ENCODE peak calls at places on chromosomes 12 and 14, in eight cellular contexts. N is CD8-positive, alpha-beta T cell; T is upper lobe of right lung; V is Peyer's patch; D is mammary epithelial cell; F is SK-N-SH; I is left ventricle myocardium inferior; U is uterus. G is an unnamed sample.
A peak's percentile ranks its signal among the peaks of the same experiment; 100 is the strongest.

GRCh38 chr14:38197761-38198345 is 9.9 kb upstream of the SSTR1 start:
- DNase-seq in I (no peak), V (no peak), D (no peak), F (no peak), N (no peak), T (no peak), U (no peak), G (no peak)

GRCh38 chr12:38662851-38663250 is 242.5 kb downstream of the CPNE8 start:
- DNase-seq in T (no peak), N (no peak), F (no peak), D (peak; percentile 26), I (no peak), V (no peak), U (no peak), G (no peak)

GRCh38 chr14:105026033-105026785 is 5.3 kb upstream of the CDCA4 start:
- DNase-seq in U (no peak), D (peak; percentile 59), T (no peak), N (no peak), V (no peak), I (no peak), F (no peak), G (no peak)

GRCh38 chr12:130764475-130765185 is 48.5 kb upstream of the RIMBP2 start:
- DNase-seq in V (no peak), U (no peak), T (no peak), F (no peak), D (peak; percentile 14), N (peak; percentile 34), I (no peak), G (no peak)

GRCh38 chr14:61153436-61153835 is 127.7 kb downstream of the TMEM30B start:
- DNase-seq in V (no peak), U (no peak), D (peak; percentile 45), F (peak; percentile 33), I (no peak), T (no peak), N (no peak), G (no peak)

GRCh38 chr12:2284321-2284813 is 231.6 kb downstream of the CACNA1C start:
- DNase-seq in U (no peak), N (no peak), V (no peak), D (no peak), F (peak; percentile 62), I (no peak), T (peak; percentile 40), G (no peak)

GRCh38 chr12:80441921-80442320 is 2.1 kb upstream of the PTPRQ start:
- DNase-seq in T (no peak), V (no peak), I (no peak), F (no peak), U (no peak), D (peak; percentile 25), N (no peak), G (no peak)

GRCh38 chr12:60201891-60202290 is 606.1 kb downstream of the SLC16A7 start:
- DNase-seq in I (no peak), D (no peak), V (no peak), U (no peak), T (no peak), F (no peak), N (no peak), G (no peak)

GRCh38 chr12:11729439-11730150 is 80.1 kb downstream of the ETV6 start:
- DNase-seq in D (no peak), T (no peak), N (no peak), I (no peak), V (no peak), U (no peak), F (no peak), G (no peak)

GRCh38 chr12:95624544-95624943 is 73.3 kb upstream of the USP44 start:
- DNase-seq in T (no peak), D (peak; percentile 42), U (no peak), V (no peak), N (no peak), I (no peak), F (no peak), G (no peak)

GRCh38 chr12:89073027-89073398 is 279.3 kb downstream of the DUSP6 start:
- DNase-seq in D (no peak), U (no peak), T (no peak), F (no peak), I (no peak), V (no peak), N (no peak), G (no peak)

GRCh38 chr12:96786808-96787207 is 120.2 kb upstream of the NEDD1 start:
- DNase-seq in V (no peak), D (no peak), F (no peak), U (no peak), N (no peak), T (no peak), I (no peak), G (no peak)

GRCh38 chr12:70543444-70543843 is 93.8 kb downstream of the PTPRB start:
- DNase-seq in F (no peak), V (no peak), I (no peak), U (no peak), N (no peak), D (peak; percentile 89), T (no peak), G (no peak)

GRCh38 chr14:106442857-106443256 is 916.5 kb downstream of the TMEM121 start:
- DNase-seq in D (no peak), I (no peak), N (no peak), F (no peak), V (peak; percentile 41), U (no peak), T (no peak), G (no peak)

GRCh38 chr14:51897791-51898190 is 37.4 kb downstream of the GNG2 start:
- DNase-seq in U (no peak), F (no peak), T (no peak), V (no peak), I (no peak), N (no peak), D (no peak), G (no peak)

GRCh38 chr14:93752980-93753561 is 35.2 kb downstream of the PRIMA1 start:
- DNase-seq in T (no peak), D (no peak), V (no peak), N (no peak), I (peak; percentile 84), U (no peak), F (peak; percentile 42), G (no peak)

GRCh38 chr14:93749081-93749430 is 39.2 kb downstream of the PRIMA1 start:
- DNase-seq in F (no peak), T (no peak), I (no peak), U (no peak), N (no peak), D (no peak), V (no peak), G (no peak)

GRCh38 chr14:93751946-93752660 is 36.2 kb downstream of the PRIMA1 start:
- DNase-seq in D (no peak), T (no peak), F (no peak), V (no peak), N (no peak), U (no peak), I (no peak), G (no peak)

GRCh38 chr14:93757185-93757584 is 31.1 kb downstream of the PRIMA1 start:
- DNase-seq in I (no peak), T (no peak), U (no peak), N (no peak), V (no peak), D (no peak), F (no peak), G (no peak)

DNA sequence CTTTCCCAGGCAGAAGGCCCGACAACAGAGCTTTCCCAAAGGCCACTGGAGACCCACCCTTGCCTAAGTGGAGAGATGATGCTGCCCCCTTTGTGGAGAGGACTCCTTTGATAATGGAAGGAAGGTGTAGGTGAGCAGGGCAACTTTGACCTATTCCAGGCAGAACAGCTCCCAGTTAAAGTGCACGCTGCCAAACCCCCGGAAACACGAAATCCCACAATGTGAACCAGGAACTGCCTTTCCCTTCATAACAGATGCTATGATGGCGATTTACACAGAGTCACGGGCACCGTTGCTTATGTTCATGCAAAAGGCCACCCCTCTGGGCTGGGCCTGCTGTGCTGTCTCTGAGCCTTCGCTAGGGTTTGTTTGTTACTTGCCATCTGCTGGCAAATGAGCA is 34.6 kb downstream of the PRIMA1 start:
- DNase-seq in I (no peak), U (no peak), T (no peak), V (no peak), D (no peak), F (no peak), N (no peak), G (no peak)
- H3K27ac ChIP-seq in I (peak overlapping the region; percentile 70), U (no peak overlapping the region), T (no peak overlapping the region), V (no peak overlapping the region), D (no peak overlapping the region), F (peak overlapping the region; percentile 99), N (no peak overlapping the region), G (no peak overlapping the region)

GRCh38 chr14:55139696-55140509 is 10.9 kb downstream of the LGALS3 start:
- DNase-seq in F (peak; percentile 49), I (no peak), T (no peak), N (no peak), V (no peak), U (no peak), D (no peak), G (no peak)

GRCh38 chr14:55139152-55139551 is 10.1 kb downstream of the LGALS3 start:
- DNase-seq in U (no peak), F (no peak), D (no peak), I (no peak), T (no peak), V (no peak), N (no peak), G (no peak)

GRCh38 chr14:55136868-55137785 is 8.1 kb downstream of the LGALS3 start:
- DNase-seq in V (no peak), F (peak; percentile 39), U (peak; percentile 89), D (peak; percentile 33), N (no peak), I (peak; percentile 82), T (no peak), G (no peak)

GRCh38 chr14:55136241-55136640 is 7.2 kb downstream of the LGALS3 start:
- DNase-seq in D (peak; percentile 36), V (no peak), U (no peak), N (no peak), I (no peak), T (no peak), F (no peak), G (no peak)

DNA sequence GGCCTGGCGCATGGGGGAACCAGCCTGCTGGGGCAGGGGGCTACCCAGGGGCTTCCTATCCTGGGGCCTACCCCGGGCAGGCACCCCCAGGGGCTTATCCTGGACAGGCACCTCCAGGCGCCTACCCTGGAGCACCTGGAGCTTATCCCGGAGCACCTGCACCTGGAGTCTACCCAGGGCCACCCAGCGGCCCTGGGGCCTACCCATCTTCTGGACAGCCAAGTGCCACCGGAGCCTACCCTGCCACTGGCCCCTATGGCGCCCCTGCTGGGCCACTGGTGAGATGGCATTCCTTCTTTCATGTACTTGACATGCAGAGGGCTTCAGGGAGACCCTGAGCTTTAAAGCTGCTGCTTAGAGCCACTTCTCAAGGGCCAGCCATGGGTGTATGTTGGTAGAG is 9.0 kb downstream of the LGALS3 start:
- DNase-seq in U (no peak), F (no peak), I (no peak), D (no peak), V (no peak), T (no peak), N (no peak), G (no peak)
- H3K9me3 ChIP-seq in U (no peaks in the 10 kb centered on the region), F (no peaks in the 10 kb centered on the region), I (no peaks in the 10 kb centered on the region), D (no peaks in the 10 kb centered on the region), V (no peaks in the 10 kb centered on the region), T (no peaks in the 10 kb centered on the region), N (no peaks in the 10 kb centered on the region), G (no peaks in the 10 kb centered on the region)

GRCh38 chr12:112325157-112325556 is 57.1 kb downstream of the HECTD4 start:
- DNase-seq in D (no peak), T (no peak), I (no peak), V (no peak), F (no peak), U (no peak), N (no peak), G (no peak)
- TF ChIP-seq CTCF in D (no peak), T (no peak), I (no peak), V (no peak), F (no peak), U (no peak), N (no peak), G (no peak)

GRCh38 chr12:51122844-51123243 is 39.4 kb upstream of the CSRNP2 start:
- DNase-seq in I (no peak), U (no peak), T (no peak), N (no peak), D (no peak), V (no peak), F (no peak), G (no peak)
- H3K27ac ChIP-seq in I (no peak overlapping the region), U (no peak overlapping the region), T (no peak overlapping the region), N (no peak overlapping the region), D (no peak overlapping the region), V (no peak overlapping the region), F (no peak overlapping the region), G (no peak overlapping the region)

G was measured in lower lobe of right lung.